ENCODE peak calls at places on chromosomes 6 and 20, in six cellular contexts. X, E, R, K, Z and C are unnamed samples.

GRCh38 chr6:166266336-166266735 is 41.9 kb downstream of the PRR18 start:
- DNase-seq in R (no peak), E (no peak), Z (no peak), X (no peak), K (no peak), C (no peak)

GRCh38 chr6:111566873-111567517 is 38.7 kb downstream of the TRAF3IP2 start:
- DNase-seq in K (no peak), R (no peak), Z (no peak), E (no peak), X (no peak), C (no peak)

GRCh38 chr6:7971499-7971898 is 60.9 kb upstream of the TXNDC5 start:
- DNase-seq in E (no peak), Z (no peak), X (no peak), R (no peak), K (no peak), C (no peak)

GRCh38 chr6:142784344-142784743 is 160.6 kb downstream of the HIVEP2 start:
- DNase-seq in X (no peak), K (no peak), R (no peak), Z (no peak), E (no peak), C (no peak)

GRCh38 chr6:130869681-130870080 is 42.5 kb downstream of the SMLR1 start:
- DNase-seq in Z (no peak), E (no peak), X (no peak), R (no peak), K (no peak), C (no peak)

GRCh38 chr6:149563203-149563927 is 2.8 kb upstream of the GINM1 start:
- DNase-seq in Z (no peak), K (no peak), R (no peak), E (no peak), X (no peak), C (no peak)

GRCh38 chr20:4585104-4585753 is 136.5 kb upstream of the PRND start:
- DNase-seq in E (no peak), K (no peak), X (no peak), R (no peak), Z (peak; percentile 53), C (no peak)

GRCh38 chr6:82843291-82843885 is 222.3 kb downstream of the UBE3D start:
- DNase-seq in E (no peak), R (no peak), X (no peak), K (no peak), Z (no peak), C (no peak)

GRCh38 chr6:117194978-117195377 is 70.4 kb upstream of the VGLL2 start:
- DNase-seq in Z (no peak), X (no peak), E (no peak), K (no peak), R (no peak), C (no peak)

GRCh38 chr6:43361269-43361668 is 8.2 kb downstream of the ZNF318 start:
- DNase-seq in R (no peak), X (no peak), E (no peak), K (no peak), Z (no peak), C (no peak)

GRCh38 chr6:160992323-160993314 is 1.1 kb downstream of the MAP3K4 start:
- DNase-seq in X (no peak), K (peak; percentile 86), R (no peak), E (peak; percentile 51), Z (peak; percentile 91), C (peak; percentile 35)

GRCh38 chr6:2804516-2804915 is 37.1 kb downstream of the SERPINB1 start:
- DNase-seq in K (no peak), R (no peak), Z (no peak), X (no peak), E (no peak), C (peak; percentile 40)

GRCh38 chr20:56911946-56912345 is 282.8 kb downstream of the TFAP2C start:
- DNase-seq in K (no peak), X (no peak), Z (no peak), E (no peak), R (no peak), C (no peak)

GRCh38 chr6:127255286-127255685 is 11.4 kb upstream of the RNF146 start:
- DNase-seq in R (no peak), X (no peak), K (no peak), E (no peak), Z (no peak), C (no peak)

GRCh38 chr20:36779656-36780025 is 6.1 kb upstream of the DSN1 start:
- DNase-seq in Z (no peak), X (no peak), E (no peak), R (no peak), K (no peak), C (no peak)

GRCh38 chr6:168093634-168094033 is 14.6 kb upstream of the FRMD1 start:
- DNase-seq in E (no peak), K (no peak), R (no peak), X (no peak), Z (no peak), C (no peak)

GRCh38 chr6:5341845-5342244 is 80.5 kb downstream of the FARS2 start:
- DNase-seq in X (no peak), K (no peak), E (no peak), Z (no peak), R (no peak), C (no peak)

GRCh38 chr20:1959156-1959555 is 34.7 kb downstream of the PDYN start:
- DNase-seq in E (no peak), Z (no peak), K (no peak), X (no peak), R (no peak), C (no peak)

GRCh38 chr20:53561505-53561904 is 32.1 kb downstream of the ZNF217 start:
- DNase-seq in R (no peak), E (no peak), Z (no peak), K (no peak), X (no peak), C (no peak)

GRCh38 chr20:49982346-49983122 is at the start of gene SNAI1:
- DNase-seq in Z (peak; percentile 94), R (peak; percentile 51), X (peak; percentile 92), E (peak; percentile 83), K (peak; percentile 98), C (peak; percentile 86)

GRCh38 chr20:43731469-43731868 is 4.7 kb upstream of the GTSF1L start:
- DNase-seq in R (no peak), E (no peak), Z (no peak), K (peak; percentile 43), X (no peak), C (no peak)

GRCh38 chr6:72776456-72776855 is 154.6 kb downstream of the KCNQ5 start:
- DNase-seq in E (no peak), Z (no peak), K (no peak), R (no peak), X (no peak), C (no peak)

GRCh38 chr6:19712012-19712688 is 125.0 kb upstream of the ID4 start:
- DNase-seq in Z (peak; percentile 26), R (no peak), X (no peak), E (no peak), K (no peak), C (no peak)

GRCh38 chr6:122524056-122524455 is 52.4 kb upstream of the SERINC1 start:
- DNase-seq in X (no peak), R (no peak), K (no peak), E (no peak), Z (no peak), C (no peak)
- TF ChIP-seq CTCF in X (no peak), R (no peak), K (no peak), E (no peak), Z (no peak), C (no peak)

GRCh38 chr6:13488896-13489237 is 1.5 kb upstream of the GFOD1 start:
- DNase-seq in K (no peak), R (peak; percentile 33), E (no peak), X (no peak), Z (no peak), C (no peak)
- H3K4me3 ChIP-seq in K (no peak overlapping the region), R (no peak overlapping the region), E (no peak overlapping the region), X (no peak overlapping the region), Z (no peak overlapping the region), C (no peak overlapping the region)

GRCh38 chr6:144731229-144731628 is 446.1 kb downstream of the UTRN start:
- DNase-seq in Z (no peak), E (no peak), R (no peak), K (no peak), X (no peak), C (no peak)
- TF ChIP-seq EP300 in Z (no peak), E (no peak), R (no peak), K (no peak), X (no peak), C (no peak)

DNA sequence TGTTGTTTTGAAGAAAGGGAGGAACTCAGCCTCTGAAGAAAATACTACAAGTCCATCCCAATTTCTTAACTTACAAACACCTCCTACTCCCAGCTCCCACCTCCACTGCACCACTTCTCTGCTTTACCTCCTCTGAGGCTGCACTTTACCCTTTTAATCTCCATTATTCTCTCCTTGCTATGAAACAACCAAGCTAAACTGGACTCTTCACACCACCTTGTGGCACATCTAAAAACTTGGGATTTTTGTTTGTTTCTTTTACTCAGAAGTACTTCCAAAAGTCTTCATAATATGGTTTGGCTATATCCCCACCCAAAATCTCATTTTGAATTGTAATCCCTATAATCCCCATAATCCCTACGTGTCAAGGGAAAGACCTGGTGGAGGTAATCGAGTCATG is 142.2 kb downstream of the MOXD1 start:
- DNase-seq in K (no peak), Z (no peak), E (no peak), R (no peak), X (no peak), C (no peak)
- TF ChIP-seq CTCF in K (no peak), Z (peak; percentile 15), E (no peak), R (no peak), X (no peak), C (peak; percentile 15)

GRCh38 chr6:32459781-32460424 is 20.2 kb downstream of the HLA-DRA start:
- DNase-seq in X (no peak), R (no peak), Z (no peak), E (no peak), K (no peak), C (no peak)
- H3K4me3 ChIP-seq in X (no peak overlapping the region), R (no peak overlapping the region), Z (peak overlapping the region; percentile 37), E (no peak overlapping the region), K (no peak overlapping the region), C (no peak overlapping the region)

DNA sequence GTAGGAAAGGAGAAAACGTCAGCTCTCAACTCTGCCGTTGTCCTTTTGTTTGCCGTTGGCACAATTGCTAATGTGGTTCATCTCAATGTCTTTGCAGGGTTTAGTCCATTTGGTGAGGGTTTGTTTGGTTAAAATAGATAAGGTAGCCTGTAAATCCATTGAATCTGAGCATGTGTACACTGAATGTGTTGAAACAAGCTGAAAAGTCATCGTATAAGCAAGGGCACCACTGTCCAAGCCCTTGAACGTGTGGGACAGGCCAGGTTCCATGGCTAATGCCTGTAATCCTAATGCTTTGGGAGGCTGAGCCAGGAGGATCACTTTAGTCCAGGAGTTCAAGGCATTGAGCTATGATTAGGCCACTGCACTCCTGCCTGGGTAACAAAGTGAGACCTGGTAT is 224.7 kb upstream of the PLCB4 start:
- DNase-seq in E (no peak), R (no peak), K (no peak), Z (no peak), X (no peak), C (no peak)
- TF ChIP-seq EP300 in E (no peak), R (no peak), K (no peak), Z (no peak), X (no peak), C (no peak)

GRCh38 chr20:61522498-61523090 is 270.5 kb downstream of the CDH4 start:
- DNase-seq in R (no peak), K (no peak), Z (no peak), X (no peak), E (no peak), C (no peak)
- TF ChIP-seq CTCF in R (no peak), K (no peak), Z (no peak), X (no peak), E (no peak), C (no peak)